ENCODE peak calls at places on chromosomes 6 and 20, in nine cellular contexts. L is HCT116, D is kidney, A is MM.1S, W is GM23248, P is PC-3, R is astrocyte, S is K562, M is mesendoderm. Z is an unnamed sample.
A peak's percentile ranks its signal among the peaks of the same experiment; 100 is the strongest.

GRCh38 chr20:38216201-38216600 is 44.3 kb downstream of the KIAA1755 start:
- DNase-seq in A (no peak), W (no peak), P (no peak), S (no peak), D (peak; percentile 48), R (no peak), L (no peak), M (no peak), Z (no peak)

GRCh38 chr20:33401922-33402369 is 627 bp upstream of the CDK5RAP1 start:
- DNase-seq in S (peak; percentile 50), A (no peak), L (no peak), M (no peak), D (no peak), W (peak; percentile 55), R (no peak), P (no peak), Z (peak; percentile 42)

GRCh38 chr6:73969982-73970960 is 274.3 kb downstream of the CD109 start:
- DNase-seq in D (no peak), M (peak; percentile 86), R (peak; percentile 45), L (peak; percentile 74), A (peak; percentile 28), S (peak; percentile 12), W (peak; percentile 78), P (peak; percentile 68), Z (no peak)

GRCh38 chr20:36830791-36831691 is 44.9 kb upstream of the TLDC2 start:
- DNase-seq in R (no peak), L (no peak), D (no peak), M (no peak), S (no peak), P (peak; percentile 34), W (peak; percentile 80), A (no peak), Z (no peak)

GRCh38 chr6:106973841-106974336 is 640 bp downstream of the CD24 start:
- DNase-seq in D (peak; percentile 75), A (no peak), R (no peak), S (no peak), P (peak; percentile 30), L (no peak), W (peak; percentile 4), M (peak; percentile 67), Z (no peak)

GRCh38 chr6:157106487-157106886 is 216.8 kb downstream of the TMEM242 start:
- DNase-seq in R (peak; percentile 63), D (no peak), P (peak; percentile 80), L (peak; percentile 29), S (no peak), M (peak; percentile 42), A (no peak), W (peak; percentile 84), Z (no peak)

GRCh38 chr6:151341481-151342195 is 49.7 kb downstream of the ZBTB2 start:
- DNase-seq in P (no peak), L (no peak), A (no peak), M (no peak), S (no peak), D (no peak), R (no peak), W (no peak), Z (no peak)

GRCh38 chr6:19757036-19757435 is 80.1 kb upstream of the ID4 start:
- DNase-seq in P (peak; percentile 69), M (peak; percentile 66), A (no peak), L (no peak), R (peak; percentile 59), W (peak; percentile 69), D (no peak), S (no peak), Z (no peak)

GRCh38 chr6:55137925-55138324 is 36.4 kb upstream of the HCRTR2 start:
- DNase-seq in R (no peak), P (no peak), S (no peak), A (no peak), M (no peak), W (no peak), D (no peak), L (no peak), Z (no peak)

GRCh38 chr6:139027620-139028182 is 844 bp upstream of the ABRACL start:
- DNase-seq in P (no peak), L (no peak), S (no peak), A (peak; percentile 7), M (peak; percentile 89), R (peak; percentile 30), W (peak; percentile 64), D (no peak), Z (peak; percentile 15)

GRCh38 chr6:159042824-159043181 is 2.0 kb downstream of the TAGAP start:
- DNase-seq in W (no peak), P (no peak), R (no peak), M (no peak), A (no peak), S (no peak), D (no peak), L (no peak), Z (no peak)

GRCh38 chr6:119187596-119187995 is 109.1 kb upstream of the FAM184A start:
- DNase-seq in W (no peak), D (no peak), L (no peak), M (peak; percentile 77), A (no peak), R (no peak), P (no peak), S (no peak), Z (no peak)

GRCh38 chr6:112031956-112032355 is 21.9 kb upstream of the CCN6 start:
- DNase-seq in P (no peak), W (no peak), R (no peak), L (no peak), M (no peak), S (no peak), D (no peak), A (no peak), Z (no peak)

GRCh38 chr6:27562027-27562410 is 89.1 kb upstream of the ZNF184 start:
- DNase-seq in P (no peak), W (no peak), M (peak; percentile 29), S (no peak), D (no peak), R (no peak), A (no peak), L (peak; percentile 59), Z (no peak)

GRCh38 chr6:54286141-54286540 is 22.1 kb upstream of the TINAG start:
- DNase-seq in A (no peak), W (peak; percentile 66), L (no peak), R (peak; percentile 66), M (no peak), D (no peak), P (no peak), S (no peak), Z (no peak)

GRCh38 chr6:87151471-87151785 is 3.9 kb upstream of the ZNF292 start:
- DNase-seq in R (no peak), D (no peak), S (no peak), A (no peak), M (no peak), W (no peak), L (no peak), P (no peak), Z (no peak)

GRCh38 chr6:101640131-101640530 is 246.6 kb downstream of the GRIK2 start:
- DNase-seq in P (no peak), A (no peak), W (no peak), M (peak; percentile 12), L (no peak), S (no peak), D (no peak), R (peak; percentile 51), Z (no peak)

GRCh38 chr20:8443464-8444072 is 311.5 kb downstream of the PLCB1 start:
- DNase-seq in D (no peak), L (no peak), A (no peak), P (no peak), S (no peak), W (no peak), M (peak; percentile 48), R (no peak), Z (no peak)

DNA sequence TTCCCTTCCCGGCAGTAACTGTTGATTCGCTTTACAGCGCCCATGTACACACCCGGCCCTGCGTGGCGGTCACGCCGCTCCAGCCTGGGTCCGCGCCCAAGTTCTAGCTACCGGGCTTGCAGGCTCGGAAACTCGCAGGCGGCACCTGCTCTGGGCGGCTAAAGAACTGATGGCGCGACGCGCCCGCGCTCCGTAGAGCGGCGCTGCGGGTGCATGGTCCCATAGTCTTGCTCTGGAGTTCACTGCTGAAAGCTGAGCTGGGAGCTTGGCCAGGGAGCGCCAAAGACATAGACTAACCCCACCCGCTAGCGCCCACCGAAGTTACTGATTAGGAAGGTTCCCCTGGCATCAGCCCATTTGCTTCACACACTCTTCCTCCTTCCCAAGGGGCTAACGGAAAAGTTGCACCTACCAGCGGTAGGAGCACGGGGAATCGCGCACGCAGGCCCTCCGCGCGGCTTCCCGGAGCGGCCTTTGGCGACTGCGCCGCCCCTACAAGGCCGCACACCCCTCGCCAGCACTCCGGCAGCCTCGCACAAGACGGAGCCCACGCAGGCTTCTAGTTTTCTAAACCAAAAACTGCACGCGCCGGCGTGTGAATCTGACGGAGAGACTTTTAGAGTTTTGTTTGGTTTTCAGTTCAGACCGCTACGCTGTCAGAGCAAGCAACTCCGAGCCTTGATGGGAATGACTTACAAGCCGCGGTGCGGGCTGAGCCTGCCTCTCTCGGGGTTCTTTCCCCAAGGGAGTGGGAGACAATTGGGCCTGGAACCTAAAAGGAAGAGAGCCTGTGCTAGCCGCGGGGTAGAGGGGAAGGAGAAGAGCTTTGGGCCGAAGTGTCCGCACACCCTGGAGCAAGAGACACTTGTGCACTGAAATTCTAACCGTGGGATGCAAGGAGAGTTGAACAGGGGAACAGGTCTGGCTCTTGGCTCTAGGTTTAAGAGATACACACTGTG is 994 bp upstream of the POU3F2 start:
- DNase-seq in R (peak; percentile 53), A (peak; percentile 11), S (no peak), M (peak; percentile 68), P (peak; percentile 10), W (peak; percentile 63), D (peak; percentile 79), L (no peak), Z (no peak)
- H3K9ac ChIP-seq in R (peak overlapping the region; percentile 72), A (no peak overlapping the region), S (peak overlapping the region; percentile 45), M (no peak overlapping the region), P (no peak overlapping the region), W (peak overlapping the region; percentile 52), D (no peak overlapping the region), L (no peak overlapping the region), Z (peak overlapping the region; percentile 39)

DNA sequence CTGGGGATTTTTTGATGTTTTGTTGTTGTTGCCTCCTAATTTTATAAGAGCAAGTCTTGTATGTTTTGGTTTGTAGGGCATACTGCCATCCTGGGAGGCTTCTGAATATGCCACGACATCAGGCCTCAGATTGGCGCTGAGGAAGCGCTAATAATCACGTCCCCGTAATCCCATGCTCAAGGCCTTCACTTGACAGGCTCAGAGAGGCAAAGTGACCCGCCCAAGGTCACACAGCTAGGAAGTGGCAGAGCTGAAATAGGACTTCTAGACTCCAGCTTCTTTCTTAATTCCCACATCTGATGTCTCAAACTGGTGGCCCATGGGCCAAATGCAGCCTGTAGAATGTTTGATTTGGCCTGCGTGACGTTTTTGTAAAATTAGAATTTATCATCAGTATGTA is 73.5 kb upstream of the PTPN1 start:
- DNase-seq in A (no peak), S (no peak), R (no peak), W (no peak), P (no peak), L (no peak), M (no peak), D (no peak), Z (no peak)
- H3K4me1 ChIP-seq in A (peaks cover 10% of the 10 kb centered on the region), S (peaks cover 45% of the 10 kb centered on the region), R (peaks cover 31% of the 10 kb centered on the region), W (peaks cover 28% of the 10 kb centered on the region), P (peaks cover 43% of the 10 kb centered on the region), L (peaks cover 73% of the 10 kb centered on the region), M (peaks cover 2% of the 10 kb centered on the region), D (no peaks in the 10 kb centered on the region), Z (no peaks in the 10 kb centered on the region)

GRCh38 chr6:42129360-42129676 is 13.1 kb downstream of the C6orf132 start:
- DNase-seq in M (no peak), S (no peak), P (no peak), W (no peak), D (no peak), L (no peak), R (no peak), A (no peak), Z (no peak)
- H3K36me3 ChIP-seq in M (peaks cover 14% of the 10 kb centered on the region), S (no peaks in the 10 kb centered on the region), P (peaks cover 29% of the 10 kb centered on the region), W (peaks cover 10% of the 10 kb centered on the region), D (no peaks in the 10 kb centered on the region), L (peaks cover 36% of the 10 kb centered on the region), R (no peaks in the 10 kb centered on the region), A (no peaks in the 10 kb centered on the region), Z (no peaks in the 10 kb centered on the region)

GRCh38 chr20:41047279-41047974 is 18.8 kb downstream of the TOP1 start:
- DNase-seq in M (peak; percentile 69), P (no peak), R (no peak), L (no peak), W (peak; percentile 16), A (peak; percentile 52), S (no peak), D (no peak), Z (no peak)
- H3K9ac ChIP-seq in M (no peak overlapping the region), P (no peak overlapping the region), R (no peak overlapping the region), L (peak overlapping the region; percentile 19), W (no peak overlapping the region), A (peak overlapping the region; percentile 27), S (peak overlapping the region; percentile 22), D (no peak overlapping the region), Z (no peak overlapping the region)

Z was measured in DND-41.